ENCODE peak calls at places on chromosomes 16 and 17, in four cellular contexts. One of them, this sample, is unnamed.

GRCh38 chr17:5809580-5810188 is 225.4 kb upstream of the NLRP1 start:
- DNase-seq in kidney epithelial cell: no peak
- DNase-seq in B cell: no peak
- DNase-seq in epithelial cell of esophagus: peak
- DNase-seq in this sample: no peak

GRCh38 chr17:78469443-78469842 is 91.0 kb downstream of the PGS1 start:
- DNase-seq in kidney epithelial cell: no peak
- DNase-seq in B cell: no peak
- DNase-seq in epithelial cell of esophagus: no peak
- DNase-seq in this sample: no peak

GRCh38 chr17:79951361-79952264 is 84.1 kb downstream of the TBC1D16 start:
- DNase-seq in kidney epithelial cell: peak
- DNase-seq in B cell: peak
- DNase-seq in epithelial cell of esophagus: no peak
- DNase-seq in this sample: peak

GRCh38 chr17:1907216-1907631 is 77.4 kb downstream of the RPA1 start:
- DNase-seq in kidney epithelial cell: no peak
- DNase-seq in B cell: no peak
- DNase-seq in epithelial cell of esophagus: no peak
- DNase-seq in this sample: no peak

GRCh38 chr17:63042443-63042842 is 76.4 kb downstream of the TANC2 start:
- DNase-seq in kidney epithelial cell: no peak
- DNase-seq in B cell: no peak
- DNase-seq in epithelial cell of esophagus: no peak
- DNase-seq in this sample: no peak

GRCh38 chr17:50923611-50924010 is 57.5 kb upstream of the TOB1 start:
- DNase-seq in kidney epithelial cell: no peak
- DNase-seq in B cell: no peak
- DNase-seq in epithelial cell of esophagus: no peak
- DNase-seq in this sample: no peak

GRCh38 chr16:87086156-87086555 is 231.0 kb downstream of the C16orf95 start:
- DNase-seq in kidney epithelial cell: no peak
- DNase-seq in B cell: no peak
- DNase-seq in epithelial cell of esophagus: no peak
- DNase-seq in this sample: no peak

GRCh38 chr17:82751171-82751570 is 694 bp upstream of the TBCD start:
- DNase-seq in kidney epithelial cell: no peak
- DNase-seq in B cell: no peak
- DNase-seq in epithelial cell of esophagus: no peak
- DNase-seq in this sample: no peak

GRCh38 chr17:28714281-28714680 is 2.6 kb upstream of the PROCA1 start:
- DNase-seq in kidney epithelial cell: no peak
- DNase-seq in B cell: no peak
- DNase-seq in epithelial cell of esophagus: no peak
- DNase-seq in this sample: no peak

GRCh38 chr17:30550512-30551273 is 73.5 kb downstream of the GOSR1 start:
- DNase-seq in kidney epithelial cell: peak
- DNase-seq in B cell: peak
- DNase-seq in epithelial cell of esophagus: peak
- DNase-seq in this sample: peak

GRCh38 chr17:2137342-2138098 is 82.6 kb downstream of the HIC1 start:
- DNase-seq in kidney epithelial cell: peak
- DNase-seq in B cell: peak
- DNase-seq in epithelial cell of esophagus: peak
- DNase-seq in this sample: peak

GRCh38 chr17:63395075-63395815 is 50.9 kb downstream of the CYB561 start:
- DNase-seq in kidney epithelial cell: no peak
- DNase-seq in B cell: no peak
- DNase-seq in epithelial cell of esophagus: no peak
- DNase-seq in this sample: peak

GRCh38 chr17:34370997-34371395 is 8.0 kb upstream of the CCL1 start:
- DNase-seq in kidney epithelial cell: no peak
- DNase-seq in B cell: no peak
- DNase-seq in epithelial cell of esophagus: peak
- DNase-seq in this sample: peak

GRCh38 chr16:2855536-2855935 is 2.4 kb downstream of the PRSS22 start:
- DNase-seq in kidney epithelial cell: no peak
- DNase-seq in B cell: no peak
- DNase-seq in epithelial cell of esophagus: no peak
- DNase-seq in this sample: no peak

GRCh38 chr17:68053237-68054030 is 17.9 kb downstream of the KPNA2 start:
- DNase-seq in kidney epithelial cell: no peak
- DNase-seq in B cell: no peak
- DNase-seq in epithelial cell of esophagus: peak
- DNase-seq in this sample: no peak

GRCh38 chr17:68498479-68499326 is 13.5 kb upstream of the PRKAR1A start:
- DNase-seq in kidney epithelial cell: no peak
- DNase-seq in B cell: no peak
- DNase-seq in epithelial cell of esophagus: no peak
- DNase-seq in this sample: no peak

GRCh38 chr16:85378145-85379040 is 234.7 kb upstream of the GSE1 start:
- DNase-seq in kidney epithelial cell: no peak
- DNase-seq in B cell: no peak
- DNase-seq in epithelial cell of esophagus: no peak
- DNase-seq in this sample: no peak

GRCh38 chr17:75087558-75088453 is at the start of gene SLC16A5:
- DNase-seq in kidney epithelial cell: no peak
- DNase-seq in B cell: peak
- DNase-seq in epithelial cell of esophagus: peak
- DNase-seq in this sample: peak

GRCh38 chr16:30525844-30526136 is 576 bp downstream of the ZNF768 start:
- DNase-seq in kidney epithelial cell: no peak
- DNase-seq in B cell: no peak
- DNase-seq in epithelial cell of esophagus: no peak
- DNase-seq in this sample: no peak

GRCh38 chr17:20920813-20921199 is 122.0 kb downstream of the USP22 start:
- DNase-seq in kidney epithelial cell: peak
- DNase-seq in B cell: no peak
- DNase-seq in epithelial cell of esophagus: peak
- DNase-seq in this sample: no peak

GRCh38 chr16:715448-716249 is 731 bp downstream of the METRN start:
- DNase-seq in kidney epithelial cell: no peak
- DNase-seq in B cell: no peak
- DNase-seq in epithelial cell of esophagus: no peak
- DNase-seq in this sample: no peak

GRCh38 chr17:74201250-74201649 is 2.2 kb upstream of the RPL38 start:
- DNase-seq in kidney epithelial cell: no peak
- DNase-seq in B cell: no peak
- DNase-seq in epithelial cell of esophagus: peak
- DNase-seq in this sample: peak

GRCh38 chr16:56600398-56600999 is 7.9 kb upstream of the MT2A start:
- DNase-seq in kidney epithelial cell: no peak
- DNase-seq in B cell: peak
- DNase-seq in epithelial cell of esophagus: peak
- DNase-seq in this sample: peak

GRCh38 chr16:71383054-71383773 is 24.7 kb downstream of the CALB2 start:
- DNase-seq in kidney epithelial cell: no peak
- DNase-seq in B cell: no peak
- DNase-seq in epithelial cell of esophagus: peak
- DNase-seq in this sample: no peak

GRCh38 chr17:10713336-10713735 is 15.9 kb downstream of the ADPRM start:
- DNase-seq in kidney epithelial cell: no peak
- DNase-seq in B cell: no peak
- DNase-seq in epithelial cell of esophagus: no peak
- DNase-seq in this sample: no peak

GRCh38 chr16:89706446-89707260 is 5.1 kb upstream of the SPATA2L start:
- DNase-seq in kidney epithelial cell: no peak
- DNase-seq in B cell: no peak
- DNase-seq in epithelial cell of esophagus: no peak
- DNase-seq in this sample: no peak

GRCh38 chr17:50117202-50118040 is 12.5 kb downstream of the SAMD14 start:
- DNase-seq in kidney epithelial cell: no peak
- DNase-seq in B cell: peak
- DNase-seq in epithelial cell of esophagus: peak
- DNase-seq in this sample: no peak

GRCh38 chr17:78137392-78138203 is 7.0 kb downstream of the TMC8 start:
- DNase-seq in kidney epithelial cell: no peak
- DNase-seq in B cell: no peak
- DNase-seq in epithelial cell of esophagus: no peak
- DNase-seq in this sample: no peak

GRCh38 chr16:65101009-65101408 is 20.9 kb downstream of the CDH11 start:
- DNase-seq in kidney epithelial cell: no peak
- DNase-seq in B cell: no peak
- DNase-seq in epithelial cell of esophagus: no peak
- DNase-seq in this sample: no peak

GRCh38 chr16:17470002-17470870 is 524 bp downstream of the XYLT1 start:
- DNase-seq in kidney epithelial cell: no peak
- DNase-seq in B cell: no peak
- DNase-seq in epithelial cell of esophagus: peak
- DNase-seq in this sample: no peak

GRCh38 chr16:9262941-9263340 is 171.5 kb downstream of the HAPSTR1 start:
- DNase-seq in kidney epithelial cell: no peak
- DNase-seq in B cell: no peak
- DNase-seq in epithelial cell of esophagus: no peak
- DNase-seq in this sample: no peak

GRCh38 chr17:82212331-82213250 is at the start of gene CCDC57:
- DNase-seq in kidney epithelial cell: no peak
- DNase-seq in B cell: peak
- DNase-seq in epithelial cell of esophagus: peak
- DNase-seq in this sample: peak

GRCh38 chr16:11966173-11966572 is 1.2 kb downstream of the TNFRSF17 start:
- DNase-seq in kidney epithelial cell: no peak
- DNase-seq in B cell: no peak
- DNase-seq in epithelial cell of esophagus: no peak
- DNase-seq in this sample: no peak

GRCh38 chr16:62213763-62214162 is 177.5 kb upstream of the CDH8 start:
- DNase-seq in kidney epithelial cell: no peak
- DNase-seq in B cell: no peak
- DNase-seq in epithelial cell of esophagus: peak
- DNase-seq in this sample: no peak

GRCh38 chr16:53492499-53492898 is 10.5 kb downstream of the AKTIP start:
- DNase-seq in kidney epithelial cell: no peak
- DNase-seq in B cell: no peak
- DNase-seq in epithelial cell of esophagus: no peak
- DNase-seq in this sample: no peak

GRCh38 chr16:53489754-53490153 is 13.3 kb downstream of the AKTIP start:
- DNase-seq in kidney epithelial cell: no peak
- DNase-seq in B cell: no peak
- DNase-seq in epithelial cell of esophagus: no peak
- DNase-seq in this sample: no peak

GRCh38 chr16:53498984-53499383 is 4.0 kb downstream of the AKTIP start:
- DNase-seq in kidney epithelial cell: no peak
- DNase-seq in B cell: no peak
- DNase-seq in epithelial cell of esophagus: no peak
- DNase-seq in this sample: no peak

GRCh38 chr16:53495325-53495724 is 7.7 kb downstream of the AKTIP start:
- DNase-seq in kidney epithelial cell: no peak
- DNase-seq in B cell: no peak
- DNase-seq in epithelial cell of esophagus: no peak
- DNase-seq in this sample: no peak
- TF ChIP-seq CTCF in kidney epithelial cell: peak
- TF ChIP-seq CTCF in B cell: no peak
- TF ChIP-seq CTCF in epithelial cell of esophagus: peak
- TF ChIP-seq CTCF in this sample: no peak

GRCh38 chr17:41418116-41418860 is 6.1 kb downstream of the KRT37 start:
- DNase-seq in kidney epithelial cell: no peak
- DNase-seq in B cell: no peak
- DNase-seq in epithelial cell of esophagus: no peak
- DNase-seq in this sample: no peak

GRCh38 chr17:41416478-41416877 is 7.9 kb downstream of the KRT37 start:
- DNase-seq in kidney epithelial cell: no peak
- DNase-seq in B cell: no peak
- DNase-seq in epithelial cell of esophagus: no peak
- DNase-seq in this sample: no peak

GRCh38 chr17:41415833-41416335 is 8.5 kb downstream of the KRT37 start:
- DNase-seq in kidney epithelial cell: peak
- DNase-seq in B cell: no peak
- DNase-seq in epithelial cell of esophagus: no peak
- DNase-seq in this sample: no peak

GRCh38 chr17:41419712-41420111 is 4.7 kb downstream of the KRT37 start:
- DNase-seq in kidney epithelial cell: no peak
- DNase-seq in B cell: no peak
- DNase-seq in epithelial cell of esophagus: peak
- DNase-seq in this sample: no peak

DNA sequence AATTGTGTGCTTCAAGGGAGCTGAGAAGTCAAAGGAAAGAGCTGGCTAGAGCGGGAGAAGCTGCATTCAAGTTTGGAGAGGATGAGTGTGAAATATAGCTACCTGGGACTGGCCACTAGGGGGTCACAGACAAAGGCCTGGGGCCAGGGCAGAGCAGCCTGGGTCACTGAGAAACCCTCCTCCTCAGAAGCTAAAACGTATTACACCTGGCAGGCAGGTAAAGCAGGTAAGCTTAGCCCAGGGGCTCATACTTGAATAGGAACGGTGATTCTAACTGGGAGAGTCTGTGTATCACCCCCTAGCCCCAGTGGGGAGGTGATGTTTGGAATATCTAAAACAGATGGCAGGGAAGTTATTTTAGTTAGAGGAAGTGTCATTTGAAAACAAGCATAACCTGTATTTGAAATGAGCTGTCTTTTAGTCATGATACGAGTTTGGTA is 6.8 kb downstream of the KRT37 start:
- DNase-seq in kidney epithelial cell: no peak
- DNase-seq in B cell: no peak
- DNase-seq in epithelial cell of esophagus: peak
- DNase-seq in this sample: peak
- TF ChIP-seq CTCF in kidney epithelial cell: peak
- TF ChIP-seq CTCF in B cell: peak
- TF ChIP-seq CTCF in epithelial cell of esophagus: peak
- TF ChIP-seq CTCF in this sample: peak

DNA sequence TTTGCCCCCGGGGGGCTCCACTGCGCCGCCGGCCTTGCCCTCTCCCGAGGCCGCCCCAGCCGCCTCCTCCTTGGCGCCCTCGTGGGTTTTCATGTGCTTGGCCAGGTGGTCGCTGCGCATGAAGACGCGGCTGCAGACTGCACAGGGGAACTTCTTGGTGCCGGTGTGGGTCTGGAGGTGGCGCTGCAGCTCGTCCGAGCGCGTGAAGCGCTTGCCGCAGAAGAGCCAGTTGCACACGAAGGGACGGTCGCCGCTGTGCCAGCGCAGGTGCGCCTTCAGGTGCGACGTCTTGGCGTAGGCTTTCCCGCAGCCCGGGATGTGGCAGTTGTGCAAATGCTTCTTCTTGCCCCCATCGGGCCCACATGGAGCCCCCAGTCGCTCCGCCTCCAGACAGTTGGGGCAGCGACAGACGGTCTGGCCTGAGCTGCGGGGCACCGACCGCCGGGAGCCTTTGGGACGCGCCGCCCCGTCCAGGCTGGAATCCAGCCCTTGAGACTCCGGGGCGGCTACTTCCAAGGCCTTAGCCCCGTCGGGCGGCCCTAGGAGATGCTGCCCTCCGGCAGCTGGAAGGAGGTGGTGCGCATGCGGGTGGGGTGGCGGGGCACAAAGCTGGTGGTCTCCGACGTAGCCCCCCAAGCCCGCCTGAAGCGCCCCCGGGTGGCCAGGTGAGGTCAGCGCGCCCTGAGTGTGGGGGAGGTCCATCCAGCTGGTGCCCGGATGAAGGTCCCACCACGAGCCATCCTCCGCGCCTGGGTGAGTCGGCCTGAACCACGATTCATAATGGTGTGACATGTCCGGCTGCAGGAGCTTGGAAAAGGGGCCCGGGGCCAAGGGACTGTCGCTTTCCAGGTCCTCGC is 3.4 kb downstream of the SP6 start:
- DNase-seq in kidney epithelial cell: no peak
- DNase-seq in B cell: no peak
- DNase-seq in epithelial cell of esophagus: peak
- DNase-seq in this sample: no peak
- TF ChIP-seq CTCF in kidney epithelial cell: peak
- TF ChIP-seq CTCF in B cell: peak
- TF ChIP-seq CTCF in epithelial cell of esophagus: peak
- TF ChIP-seq CTCF in this sample: peak

GRCh38 chr16:3983081-3983520 is 102.6 kb upstream of the CREBBP start:
- DNase-seq in kidney epithelial cell: no peak
- DNase-seq in B cell: no peak
- DNase-seq in epithelial cell of esophagus: peak
- DNase-seq in this sample: peak
- TF ChIP-seq CTCF in kidney epithelial cell: peak
- TF ChIP-seq CTCF in B cell: no peak
- TF ChIP-seq CTCF in epithelial cell of esophagus: peak
- TF ChIP-seq CTCF in this sample: peak

This sample was measured in MCF 10A.